ENCODE peak calls at places on chromosomes 5 and 9, in eight cellular contexts. O is transverse colon, U is tibial nerve, N is A549, D is SK-N-SH, S is sigmoid colon, H is stomach, Q is K562. B is an unnamed sample.

GRCh38 chr5:154895606-154896561 is 37.5 kb downstream of the CNOT8 start:
- DNase-seq in O (no peak), U (no peak), N (no peak), D (no peak), S (no peak), H (no peak), Q (no peak), B (no peak)

GRCh38 chr5:141488591-141489478 is at the start of gene PCDHGC5:
- DNase-seq in O (no peak), U (no peak), N (no peak), D (no peak), S (no peak), H (no peak), Q (no peak), B (no peak)

GRCh38 chr5:76389513-76390154 is 13.5 kb upstream of the IQGAP2 start:
- DNase-seq in O (no peak), U (no peak), N (no peak), D (no peak), S (no peak), H (peak; percentile 44), Q (no peak), B (no peak)

GRCh38 chr5:65760504-65761275 is 38.7 kb downstream of the NLN start:
- DNase-seq in O (peak; percentile 52), U (peak; percentile 26), N (no peak), D (no peak), S (no peak), H (peak; percentile 55), Q (no peak), B (no peak)

GRCh38 chr9:112696461-112696860 is 21.5 kb downstream of the INIP start:
- DNase-seq in O (no peak), U (no peak), N (no peak), D (no peak), S (no peak), H (no peak), Q (no peak), B (no peak)

GRCh38 chr5:103473725-103474124 is 88.9 kb downstream of the NUDT12 start:
- DNase-seq in O (no peak), U (no peak), N (no peak), D (no peak), S (no peak), H (no peak), Q (no peak), B (no peak)

GRCh38 chr9:119827126-119827525 is 457.9 kb upstream of the BRINP1 start:
- DNase-seq in O (no peak), U (no peak), N (no peak), D (no peak), S (no peak), H (no peak), Q (no peak), B (no peak)

GRCh38 chr5:154690488-154690887 is 64.7 kb upstream of the LARP1 start:
- DNase-seq in O (no peak), U (no peak), N (no peak), D (no peak), S (no peak), H (no peak), Q (no peak), B (no peak)

GRCh38 chr9:108290839-108291585 is 564.8 kb downstream of the ACTL7B start:
- DNase-seq in O (no peak), U (no peak), N (no peak), D (no peak), S (no peak), H (no peak), Q (no peak), B (no peak)

GRCh38 chr9:14417230-14417629 is 103.3 kb upstream of the NFIB start:
- DNase-seq in O (no peak), U (no peak), N (no peak), D (no peak), S (no peak), H (no peak), Q (no peak), B (no peak)

GRCh38 chr9:92740015-92740408 is 24.6 kb downstream of the BICD2 start:
- DNase-seq in O (no peak), U (no peak), N (no peak), D (no peak), S (no peak), H (no peak), Q (no peak), B (no peak)

GRCh38 chr9:86075132-86075807 is 24.1 kb downstream of the GOLM1 start:
- DNase-seq in O (no peak), U (no peak), N (no peak), D (no peak), S (no peak), H (no peak), Q (no peak), B (no peak)

GRCh38 chr5:2780421-2781171 is 29.1 kb upstream of the IRX2 start:
- DNase-seq in O (no peak), U (no peak), N (no peak), D (no peak), S (no peak), H (peak; percentile 46), Q (no peak), B (no peak)

GRCh38 chr9:14188011-14188410 is 125.9 kb downstream of the NFIB start:
- DNase-seq in O (no peak), U (no peak), N (no peak), D (no peak), S (no peak), H (no peak), Q (no peak), B (no peak)

GRCh38 chr9:23537192-23538059 is 288.6 kb downstream of the ELAVL2 start:
- DNase-seq in O (no peak), U (no peak), N (no peak), D (no peak), S (no peak), H (no peak), Q (no peak), B (no peak)

GRCh38 chr5:174295736-174296481 is 250.4 kb downstream of the NSG2 start:
- DNase-seq in O (no peak), U (no peak), N (no peak), D (no peak), S (no peak), H (no peak), Q (no peak), B (no peak)

GRCh38 chr9:25724424-25724823 is 46.2 kb upstream of the TUSC1 start:
- DNase-seq in O (no peak), U (no peak), N (no peak), D (no peak), S (no peak), H (no peak), Q (no peak), B (no peak)
- TF ChIP-seq EP300 in O (no peak), U (no peak), N (no peak), D (no peak), S (no peak), H (no peak), Q (no peak), B (no peak)

GRCh38 chr5:150253416-150254208 is 36.0 kb downstream of the CAMK2A start:
- DNase-seq in O (no peak), U (no peak), N (no peak), D (no peak), S (no peak), H (no peak), Q (no peak), B (no peak)
- H3K27ac ChIP-seq in O (no peak overlapping the region), U (no peak overlapping the region), N (no peak overlapping the region), D (no peak overlapping the region), S (no peak overlapping the region), H (no peak overlapping the region), Q (no peak overlapping the region), B (no peak overlapping the region)

GRCh38 chr9:134983094-134983493 is 65.4 kb upstream of the FCN1 start:
- DNase-seq in O (no peak), U (no peak), N (no peak), D (no peak), S (peak; percentile 59), H (peak; percentile 30), Q (peak; percentile 50), B (no peak)
- TF ChIP-seq CTCF in O (no peak), U (peak; percentile 37), N (no peak), D (no peak), S (no peak), H (no peak), Q (peak; percentile 60), B (no peak)

GRCh38 chr9:10112798-10113197 is 500.0 kb downstream of the PTPRD start:
- DNase-seq in O (no peak), U (no peak), N (no peak), D (no peak), S (no peak), H (no peak), Q (no peak), B (no peak)

GRCh38 chr9:10108815-10109214 is 504.0 kb downstream of the PTPRD start:
- DNase-seq in O (no peak), U (no peak), N (no peak), D (no peak), S (no peak), H (no peak), Q (no peak), B (no peak)

GRCh38 chr9:10112070-10112469 is 500.7 kb downstream of the PTPRD start:
- DNase-seq in O (no peak), U (no peak), N (no peak), D (no peak), S (no peak), H (no peak), Q (no peak), B (no peak)
- TF ChIP-seq EP300 in O (no peak), U (no peak), N (no peak), D (no peak), S (no peak), H (no peak), Q (no peak), B (no peak)

DNA sequence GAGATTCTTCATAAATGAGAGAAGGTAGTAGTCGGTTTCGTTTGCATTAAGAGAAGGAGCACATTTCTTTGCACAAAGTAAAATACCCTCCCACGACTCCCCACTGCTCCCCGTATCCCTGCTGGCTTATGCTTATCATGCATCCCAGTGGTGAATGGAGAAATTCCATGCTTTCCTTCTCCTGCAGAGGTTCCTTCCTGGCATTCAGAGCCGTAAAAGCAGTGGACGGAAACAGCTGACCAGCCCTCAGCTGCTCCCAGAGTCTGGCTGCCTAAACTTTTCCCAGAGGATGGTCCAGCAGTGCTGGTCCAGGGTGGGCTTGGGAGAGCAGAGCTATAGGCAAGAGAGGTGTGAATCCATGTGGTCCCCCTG is 93.1 kb downstream of the C9orf152 start:
- DNase-seq in O (no peak), U (no peak), N (no peak), D (no peak), S (no peak), H (no peak), Q (no peak), B (no peak)
- H3K27ac ChIP-seq in O (peak overlapping the region; percentile 42), U (no peak overlapping the region), N (peak overlapping the region; percentile 68), D (no peak overlapping the region), S (peak overlapping the region; percentile 47), H (peak overlapping the region; percentile 47), Q (no peak overlapping the region), B (no peak overlapping the region)

DNA sequence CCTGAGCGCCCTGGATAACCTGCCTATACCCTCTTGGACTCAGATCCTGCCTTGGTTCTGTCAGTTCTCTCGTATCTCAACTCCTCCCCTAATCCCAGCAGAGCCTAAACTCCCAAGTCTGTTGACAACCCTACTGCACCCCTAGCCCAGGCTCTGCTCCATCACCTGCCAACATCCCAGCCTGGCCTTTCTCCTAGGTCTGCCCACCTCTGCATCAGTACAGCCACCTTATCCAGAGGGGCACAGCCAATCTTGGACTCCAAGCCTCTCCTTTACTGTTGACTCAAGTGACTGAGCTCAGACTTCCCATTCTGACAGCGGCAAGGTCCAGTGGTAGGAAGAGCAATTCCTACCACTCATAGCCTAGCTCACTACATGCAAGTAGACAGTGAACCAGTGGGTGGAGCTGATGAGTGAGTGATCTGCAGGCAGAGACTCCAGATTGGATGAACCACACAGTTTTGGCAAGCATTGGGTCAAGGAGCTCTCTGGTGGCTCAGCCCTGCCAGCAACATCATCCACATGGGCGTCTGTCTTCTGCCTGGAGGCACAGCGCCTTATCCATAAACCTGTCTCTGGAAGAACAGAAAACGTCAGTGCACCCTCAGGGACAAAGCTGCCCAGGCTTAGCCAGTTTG is 26.5 kb downstream of the TRMO start:
- DNase-seq in O (no peak), U (no peak), N (peak; percentile 32), D (no peak), S (no peak), H (no peak), Q (peak; percentile 56), B (no peak)
- TF ChIP-seq CTCF in O (no peak), U (no peak), N (no peak), D (no peak), S (no peak), H (no peak), Q (peak; percentile 56), B (no peak)

B was measured in ovary.